ENCODE peak calls at places on chromosomes 2 and 18, in four cellular contexts. J is lung, B is astrocyte of the cerebellum, F is pancreas. T is an unnamed sample.

GRCh38 chr2:190180313-190181065 is 118.0 kb upstream of the MSTN start:
- DNase-seq in F (peak; percentile 79), J (peak; percentile 48), B (no peak), T (peak; percentile 91)

GRCh38 chr2:215881582-215881981 is 131.8 kb downstream of the MREG start:
- DNase-seq in J (no peak), F (no peak), B (no peak), T (no peak)

GRCh38 chr2:68839260-68839833 is 31.9 kb downstream of the BMP10 start:
- DNase-seq in B (no peak), J (no peak), F (no peak), T (no peak)

GRCh38 chr18:75211002-75211621 is 515 bp downstream of the TSHZ1 start:
- DNase-seq in J (no peak), F (no peak), B (no peak), T (peak; percentile 51)

GRCh38 chr2:47058061-47058931 is 96.8 kb downstream of the STPG4 start:
- DNase-seq in J (no peak), F (no peak), B (no peak), T (no peak)

GRCh38 chr2:44578401-44579135 is 216.8 kb downstream of the CAMKMT start:
- DNase-seq in J (no peak), F (no peak), B (peak; percentile 12), T (no peak)

GRCh38 chr18:41126541-41127235 is 828.3 kb upstream of the PIK3C3 start:
- DNase-seq in F (no peak), J (no peak), B (no peak), T (no peak)

GRCh38 chr2:129467012-129467779 is 512.3 kb upstream of the RAB6C start:
- DNase-seq in F (no peak), B (no peak), J (peak; percentile 24), T (no peak)

GRCh38 chr18:37535968-37536367 is 29.6 kb downstream of the CELF4 start:
- DNase-seq in J (no peak), F (no peak), B (no peak), T (no peak)

GRCh38 chr2:132469095-132469494 is 52.5 kb downstream of the GPR39 start:
- DNase-seq in J (no peak), F (no peak), B (no peak), T (no peak)

GRCh38 chr2:240629968-240630770 is 4.9 kb downstream of the GPR35 start:
- DNase-seq in B (no peak), J (no peak), F (peak; percentile 15), T (no peak)

GRCh38 chr2:181685150-181685688 is 4.9 kb upstream of the NEUROD1 start:
- DNase-seq in B (no peak), F (no peak), J (no peak), T (no peak)

GRCh38 chr18:13415736-13416135 is 197.2 kb downstream of the LDLRAD4 start:
- DNase-seq in F (no peak), J (no peak), B (no peak), T (no peak)

GRCh38 chr2:116142828-116143227 is 1671.7 kb upstream of the DDX18 start:
- DNase-seq in B (no peak), J (no peak), F (no peak), T (no peak)

GRCh38 chr2:239008004-239008403 is 160.1 kb downstream of the TWIST2 start:
- DNase-seq in F (no peak), B (no peak), J (no peak), T (peak; percentile 19)

GRCh38 chr2:31402388-31402787 is 12.2 kb downstream of the XDH start:
- DNase-seq in J (no peak), F (no peak), B (no peak), T (no peak)

GRCh38 chr2:119786312-119786711 is 26.6 kb downstream of the PTPN4 start:
- DNase-seq in J (no peak), F (no peak), B (no peak), T (no peak)

DNA sequence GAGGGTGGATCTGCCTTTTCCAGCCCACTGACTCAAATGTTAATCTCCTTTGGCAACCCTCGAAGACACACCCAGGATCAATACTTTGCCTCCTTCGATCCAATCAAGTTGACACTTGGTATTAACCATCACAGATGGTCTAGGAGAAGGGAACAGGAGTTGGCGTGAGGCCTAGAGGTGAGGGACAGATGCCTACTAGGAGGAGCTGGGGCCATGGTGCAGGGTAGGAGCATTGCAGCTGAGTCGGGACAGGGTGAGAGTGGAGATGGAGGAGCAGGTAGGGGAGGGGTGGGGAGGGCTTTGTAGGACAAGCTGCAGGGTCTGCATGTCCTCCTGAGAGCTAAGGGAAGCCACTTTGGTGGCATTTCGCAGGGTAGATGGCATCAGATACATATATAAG is 140.0 kb downstream of the VAPA start:
- DNase-seq in B (no peak), F (no peak), J (no peak), T (no peak)
- H3K4me3 ChIP-seq in B (no peak overlapping the region), F (no peak overlapping the region), J (no peak overlapping the region), T (no peak overlapping the region)

GRCh38 chr18:59266459-59266858 is 6.8 kb downstream of the RAX start:
- DNase-seq in F (no peak), J (no peak), B (no peak), T (no peak)

GRCh38 chr18:59264651-59265245 is 8.5 kb downstream of the RAX start:
- DNase-seq in B (no peak), F (no peak), J (no peak), T (no peak)

GRCh38 chr18:59266019-59266369 is 7.3 kb downstream of the RAX start:
- DNase-seq in B (no peak), J (no peak), F (no peak), T (no peak)

GRCh38 chr18:59264136-59264571 is 9.1 kb downstream of the RAX start:
- DNase-seq in J (no peak), B (no peak), F (no peak), T (no peak)

GRCh38 chr18:59265246-59266018 is 7.8 kb downstream of the RAX start:
- DNase-seq in B (no peak), J (no peak), F (no peak), T (no peak)
- H3K4me3 ChIP-seq in B (peak overlapping the region; percentile 9), J (no peak overlapping the region), F (peak overlapping the region; percentile 34), T (peak overlapping the region; percentile 32)

DNA sequence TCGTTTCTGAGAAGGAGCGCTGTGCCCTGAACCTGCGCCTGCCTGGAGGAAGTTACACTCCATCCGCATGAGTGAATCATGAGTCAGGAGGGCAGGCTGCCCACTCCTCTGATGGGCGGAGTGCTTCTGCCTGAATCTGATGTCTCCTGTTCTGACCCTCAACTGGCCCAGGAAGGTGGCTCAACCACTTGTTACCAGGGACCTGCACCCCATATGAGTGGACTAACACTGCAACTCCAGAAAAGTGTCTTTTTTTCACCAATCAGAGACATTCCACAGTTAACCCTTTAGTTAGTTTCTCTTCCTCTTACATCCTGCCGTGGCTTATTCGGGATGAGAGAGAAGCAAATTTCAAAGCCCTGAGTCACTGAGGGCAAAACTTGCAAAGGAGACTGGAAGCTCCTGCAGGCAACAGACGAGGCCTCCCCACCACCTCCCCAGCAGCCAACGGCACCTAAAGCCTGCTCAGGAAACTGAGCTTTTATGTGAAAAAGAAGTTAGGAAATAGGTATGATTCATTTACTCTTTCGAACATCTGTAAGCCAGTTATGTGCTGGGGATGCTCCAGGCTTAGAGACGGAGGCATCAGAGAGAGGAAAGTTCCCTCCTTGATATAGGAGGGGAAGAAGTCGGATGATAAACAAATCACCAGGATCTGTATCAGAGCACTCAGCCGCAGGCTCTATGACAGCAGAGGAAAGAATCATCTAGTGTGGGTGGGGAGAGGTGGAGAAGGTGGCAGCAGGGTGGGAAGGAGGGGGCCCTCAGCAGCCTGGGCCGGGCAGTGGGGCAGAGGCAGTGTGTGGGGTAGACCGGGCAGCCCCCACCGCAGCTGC is 31.0 kb downstream of the MBP start:
- DNase-seq in F (peak; percentile 62), J (peak; percentile 79), B (peak; percentile 86), T (peak; percentile 88)
- H3K4me3 ChIP-seq in F (no peak overlapping the region), J (no peak overlapping the region), B (no peak overlapping the region), T (peak overlapping the region; percentile 6)

GRCh38 chr2:86035883-86036789 is 69.5 kb downstream of the POLR1A start:
- DNase-seq in B (peak; percentile 79), J (peak; percentile 71), F (peak; percentile 90), T (peak; percentile 93)

GRCh38 chr2:86036790-86037138 is 68.9 kb downstream of the POLR1A start:
- DNase-seq in F (no peak), J (no peak), B (no peak), T (no peak)

GRCh38 chr2:86037795-86038192 is 67.9 kb downstream of the POLR1A start:
- DNase-seq in B (no peak), F (no peak), J (no peak), T (no peak)

GRCh38 chr2:86038291-86039081 is 67.2 kb downstream of the POLR1A start:
- DNase-seq in B (no peak), J (no peak), F (no peak), T (peak; percentile 82)

DNA sequence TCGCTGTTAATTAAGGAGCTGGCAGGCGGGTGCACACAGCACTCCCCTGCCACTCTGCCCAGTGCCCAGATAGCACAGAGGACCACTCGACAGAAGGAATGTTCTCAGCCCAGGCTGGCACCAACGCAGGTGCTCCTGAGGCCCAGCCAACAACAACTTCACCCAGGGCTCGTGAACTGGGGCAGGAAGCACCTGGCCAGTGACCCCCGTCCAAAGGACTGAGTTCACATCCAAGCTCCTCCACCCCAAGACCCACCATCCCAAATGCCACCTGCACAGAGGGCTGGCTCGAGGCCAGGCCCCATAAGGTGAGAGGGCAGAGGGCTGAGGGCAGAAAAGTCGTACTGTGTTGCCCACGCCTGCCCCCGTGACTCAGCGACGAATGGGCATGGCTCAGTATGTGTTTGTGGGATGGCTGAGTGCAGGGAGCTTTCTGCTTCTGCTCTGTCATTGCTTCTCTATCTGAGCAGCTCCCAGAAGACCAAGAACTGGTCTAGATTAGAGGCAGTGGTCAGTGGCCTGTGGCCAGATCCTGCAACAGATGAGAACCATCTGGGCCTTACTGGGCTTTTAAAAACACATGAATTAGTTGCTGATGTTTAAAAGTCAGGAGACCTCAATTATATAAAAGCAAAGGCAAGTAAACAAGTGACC is 68.4 kb downstream of the POLR1A start:
- DNase-seq in B (peak; percentile 64), F (peak; percentile 41), J (peak; percentile 83), T (peak; percentile 69)
- H3K4me3 ChIP-seq in B (no peak overlapping the region), F (no peak overlapping the region), J (no peak overlapping the region), T (no peak overlapping the region)

DNA sequence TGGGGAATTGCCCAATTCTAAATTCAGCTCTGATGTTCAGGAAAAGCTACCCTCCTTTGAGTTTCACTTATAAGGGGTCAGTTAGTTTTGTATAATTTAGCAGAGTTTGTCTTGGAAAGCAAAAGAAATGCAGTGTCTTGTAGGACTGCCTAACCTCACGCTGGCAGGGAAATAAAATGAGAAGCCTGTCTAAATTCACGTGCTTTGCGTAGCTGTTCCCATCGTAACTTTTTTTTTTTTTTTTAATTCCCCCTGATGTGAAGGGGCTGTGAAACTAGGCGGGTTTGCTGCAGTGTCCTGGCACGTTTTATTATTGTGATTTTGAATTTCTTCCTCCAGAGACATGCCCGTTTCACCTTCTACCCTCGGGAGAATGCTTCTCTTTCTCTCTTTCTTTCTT is 2.1 kb downstream of the MEIS1 start:
- DNase-seq in B (no peak), J (no peak), F (no peak), T (no peak)
- H3K4me3 ChIP-seq in B (peak overlapping the region; percentile 70), J (peak overlapping the region; percentile 61), F (peak overlapping the region; percentile 72), T (peak overlapping the region; percentile 26)

GRCh38 chr2:10832228-10832936 is 19.8 kb upstream of the PDIA6 start:
- DNase-seq in J (peak; percentile 79), F (peak; percentile 74), B (peak; percentile 52), T (peak; percentile 90)
- H3K4me3 ChIP-seq in J (no peak overlapping the region), F (no peak overlapping the region), B (no peak overlapping the region), T (no peak overlapping the region)